ENCODE peak calls at places on chromosomes 4 and X, in ten cellular contexts. One of them, this sample, is unnamed.
A peak's percentile ranks its signal among the peaks of the same experiment; 100 is the strongest.

GRCh38 chr4:173169428-173170209 is 1.0 kb downstream of the GALNT7 start:
- DNase-seq in AG10803: peak; percentile 57
- DNase-seq in epithelial cell of proximal tubule: no peak
- DNase-seq in ovary: peak; percentile 81
- DNase-seq in choroid plexus epithelial cell: peak; percentile 67
- DNase-seq in fibroblast of pulmonary artery: peak; percentile 63
- DNase-seq in SK-N-SH: peak; percentile 91
- DNase-seq in heart right ventricle: peak; percentile 69
- DNase-seq in SJSA1: peak; percentile 65
- DNase-seq in A549: peak; percentile 34
- DNase-seq in this sample: no peak

GRCh38 chr4:153432971-153433752 is 33.0 kb upstream of the TMEM131L start:
- DNase-seq in SK-N-SH: no peak
- DNase-seq in fibroblast of pulmonary artery: peak; percentile 81
- DNase-seq in heart right ventricle: peak; percentile 18
- DNase-seq in epithelial cell of proximal tubule: peak; percentile 2
- DNase-seq in choroid plexus epithelial cell: peak; percentile 95
- DNase-seq in A549: peak; percentile 5
- DNase-seq in AG10803: peak; percentile 94
- DNase-seq in ovary: no peak
- DNase-seq in SJSA1: peak; percentile 50
- DNase-seq in this sample: peak; percentile 13

GRCh38 chr4:66681962-66682361 is 863.3 kb downstream of the CENPC start:
- DNase-seq in fibroblast of pulmonary artery: peak; percentile 80
- DNase-seq in SJSA1: no peak
- DNase-seq in epithelial cell of proximal tubule: no peak
- DNase-seq in choroid plexus epithelial cell: peak; percentile 49
- DNase-seq in ovary: no peak
- DNase-seq in AG10803: no peak
- DNase-seq in heart right ventricle: no peak
- DNase-seq in SK-N-SH: no peak
- DNase-seq in A549: no peak
- DNase-seq in this sample: no peak

GRCh38 chr4:65668201-65669007 is 1.9 kb downstream of the EPHA5 start:
- DNase-seq in fibroblast of pulmonary artery: peak; percentile 34
- DNase-seq in A549: no peak
- DNase-seq in choroid plexus epithelial cell: peak; percentile 41
- DNase-seq in AG10803: peak; percentile 10
- DNase-seq in heart right ventricle: no peak
- DNase-seq in SJSA1: no peak
- DNase-seq in ovary: peak; percentile 33
- DNase-seq in SK-N-SH: peak; percentile 8
- DNase-seq in epithelial cell of proximal tubule: no peak
- DNase-seq in this sample: no peak

GRCh38 chrX:150155396-150156048 is 207.6 kb upstream of the MAMLD1 start:
- DNase-seq in ovary: peak; percentile 60
- DNase-seq in heart right ventricle: peak; percentile 24
- DNase-seq in epithelial cell of proximal tubule: no peak
- DNase-seq in AG10803: peak; percentile 66
- DNase-seq in fibroblast of pulmonary artery: peak; percentile 63
- DNase-seq in SK-N-SH: peak; percentile 61
- DNase-seq in choroid plexus epithelial cell: peak; percentile 34
- DNase-seq in A549: peak; percentile 28
- DNase-seq in SJSA1: peak; percentile 65
- DNase-seq in this sample: no peak

GRCh38 chr4:1329408-1330371 is 17.3 kb upstream of the UVSSA start:
- DNase-seq in heart right ventricle: no peak
- DNase-seq in fibroblast of pulmonary artery: no peak
- DNase-seq in epithelial cell of proximal tubule: peak; percentile 85
- DNase-seq in SJSA1: no peak
- DNase-seq in SK-N-SH: no peak
- DNase-seq in A549: no peak
- DNase-seq in ovary: no peak
- DNase-seq in choroid plexus epithelial cell: peak; percentile 13
- DNase-seq in AG10803: no peak
- DNase-seq in this sample: no peak

GRCh38 chrX:12974217-12974796 is 603 bp upstream of the TMSB4X start:
- DNase-seq in SJSA1: no peak
- DNase-seq in heart right ventricle: peak; percentile 63
- DNase-seq in epithelial cell of proximal tubule: no peak
- DNase-seq in fibroblast of pulmonary artery: peak; percentile 67
- DNase-seq in ovary: peak; percentile 71
- DNase-seq in choroid plexus epithelial cell: peak; percentile 61
- DNase-seq in AG10803: peak; percentile 72
- DNase-seq in SK-N-SH: peak; percentile 46
- DNase-seq in A549: peak; percentile 60
- DNase-seq in this sample: no peak

GRCh38 chrX:53074987-53075386 is 7.2 kb upstream of the TSPYL2 start:
- DNase-seq in heart right ventricle: no peak
- DNase-seq in SK-N-SH: no peak
- DNase-seq in choroid plexus epithelial cell: no peak
- DNase-seq in fibroblast of pulmonary artery: no peak
- DNase-seq in AG10803: no peak
- DNase-seq in epithelial cell of proximal tubule: no peak
- DNase-seq in A549: no peak
- DNase-seq in SJSA1: no peak
- DNase-seq in ovary: no peak
- DNase-seq in this sample: no peak

DNA sequence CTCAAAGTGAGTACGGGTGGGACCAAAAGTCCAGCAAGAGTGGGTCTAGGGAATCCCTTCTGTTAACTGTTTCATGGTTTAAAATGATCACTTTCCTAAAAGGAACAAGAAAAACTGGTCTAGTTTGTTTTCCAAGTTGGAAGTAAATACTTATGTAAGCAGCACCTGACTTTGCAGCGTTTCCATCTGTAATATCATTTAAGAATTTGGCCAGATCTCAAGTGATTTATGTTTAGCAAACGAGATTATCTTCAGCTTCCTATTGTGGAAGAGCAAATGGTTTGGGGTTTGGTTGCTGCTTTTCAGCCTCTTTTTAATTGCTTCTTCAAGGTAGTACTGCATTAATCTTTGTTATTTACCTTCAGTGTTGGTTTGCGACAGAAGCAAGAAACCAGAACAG is 50.4 kb downstream of the FHIP1A start:
- DNase-seq in SK-N-SH: no peak
- DNase-seq in SJSA1: no peak
- DNase-seq in heart right ventricle: no peak
- DNase-seq in ovary: no peak
- DNase-seq in fibroblast of pulmonary artery: no peak
- DNase-seq in AG10803: no peak
- DNase-seq in A549: no peak
- DNase-seq in choroid plexus epithelial cell: no peak
- DNase-seq in epithelial cell of proximal tubule: no peak
- DNase-seq in this sample: no peak
- H3K4me3 ChIP-seq in SK-N-SH: no peak overlapping the region
- H3K4me3 ChIP-seq in SJSA1: no peak overlapping the region
- H3K4me3 ChIP-seq in heart right ventricle: no peak overlapping the region
- H3K4me3 ChIP-seq in ovary: no peak overlapping the region
- H3K4me3 ChIP-seq in fibroblast of pulmonary artery: no peak overlapping the region
- H3K4me3 ChIP-seq in AG10803: no peak overlapping the region
- H3K4me3 ChIP-seq in A549: no peak overlapping the region
- H3K4me3 ChIP-seq in choroid plexus epithelial cell: no peak overlapping the region
- H3K4me3 ChIP-seq in epithelial cell of proximal tubule: no peak overlapping the region
- H3K4me3 ChIP-seq in this sample: no peak overlapping the region

DNA sequence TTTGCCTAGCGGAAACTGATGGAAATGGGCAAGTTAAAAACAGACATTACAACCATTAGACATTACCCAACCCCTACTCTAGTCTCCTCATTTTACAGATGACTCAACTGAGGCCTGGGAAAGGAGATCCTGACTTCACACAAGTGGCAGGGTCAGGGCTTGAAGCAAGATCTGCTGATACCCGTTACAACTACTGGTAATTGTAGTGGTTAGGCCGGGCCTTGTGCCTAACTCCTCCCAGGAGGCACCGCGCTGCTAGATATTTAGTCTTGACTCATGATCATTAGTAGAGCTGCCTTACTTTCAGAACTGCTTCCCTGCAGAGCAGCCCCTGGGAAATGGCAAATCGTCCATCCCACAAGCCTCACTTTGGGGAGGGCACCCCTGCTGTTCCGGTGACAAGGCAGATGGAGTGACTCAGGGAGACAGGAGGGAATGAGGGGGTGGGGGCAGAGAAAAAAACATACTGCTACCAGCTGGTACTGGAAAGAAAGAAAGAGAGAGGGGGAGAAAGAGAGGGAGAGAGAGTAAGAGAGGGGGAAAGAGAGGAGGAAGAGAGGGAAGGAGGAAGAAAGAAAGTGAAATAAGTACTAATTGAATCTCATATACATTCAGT is 12.2 kb downstream of the ARHGEF6 start:
- DNase-seq in AG10803: peak; percentile 94
- DNase-seq in A549: no peak
- DNase-seq in ovary: peak; percentile 44
- DNase-seq in SJSA1: peak; percentile 65
- DNase-seq in choroid plexus epithelial cell: peak; percentile 90
- DNase-seq in heart right ventricle: peak; percentile 17
- DNase-seq in SK-N-SH: peak; percentile 20
- DNase-seq in fibroblast of pulmonary artery: peak; percentile 77
- DNase-seq in epithelial cell of proximal tubule: no peak
- DNase-seq in this sample: no peak
- H3K4me3 ChIP-seq in AG10803: no peak overlapping the region
- H3K4me3 ChIP-seq in A549: no peak overlapping the region
- H3K4me3 ChIP-seq in ovary: no peak overlapping the region
- H3K4me3 ChIP-seq in SJSA1: no peak overlapping the region
- H3K4me3 ChIP-seq in choroid plexus epithelial cell: no peak overlapping the region
- H3K4me3 ChIP-seq in heart right ventricle: no peak overlapping the region
- H3K4me3 ChIP-seq in SK-N-SH: no peak overlapping the region
- H3K4me3 ChIP-seq in fibroblast of pulmonary artery: no peak overlapping the region
- H3K4me3 ChIP-seq in epithelial cell of proximal tubule: no peak overlapping the region
- H3K4me3 ChIP-seq in this sample: no peak overlapping the region

GRCh38 chr4:109298279-109299010 is 4.0 kb downstream of the COL25A1 start:
- DNase-seq in choroid plexus epithelial cell: peak; percentile 52
- DNase-seq in AG10803: no peak
- DNase-seq in epithelial cell of proximal tubule: no peak
- DNase-seq in heart right ventricle: no peak
- DNase-seq in SJSA1: no peak
- DNase-seq in SK-N-SH: peak; percentile 27
- DNase-seq in ovary: no peak
- DNase-seq in fibroblast of pulmonary artery: peak; percentile 15
- DNase-seq in A549: no peak
- DNase-seq in this sample: no peak

GRCh38 chr4:109301691-109302365 is 630 bp downstream of the COL25A1 start:
- DNase-seq in fibroblast of pulmonary artery: no peak
- DNase-seq in ovary: peak; percentile 30
- DNase-seq in heart right ventricle: peak; percentile 9
- DNase-seq in SK-N-SH: peak; percentile 26
- DNase-seq in AG10803: no peak
- DNase-seq in epithelial cell of proximal tubule: no peak
- DNase-seq in A549: no peak
- DNase-seq in SJSA1: no peak
- DNase-seq in choroid plexus epithelial cell: peak; percentile 2
- DNase-seq in this sample: no peak

GRCh38 chr4:109303141-109303499 is 662 bp upstream of the COL25A1 start:
- DNase-seq in AG10803: no peak
- DNase-seq in ovary: peak; percentile 29
- DNase-seq in SK-N-SH: no peak
- DNase-seq in SJSA1: peak; percentile 11
- DNase-seq in epithelial cell of proximal tubule: no peak
- DNase-seq in heart right ventricle: no peak
- DNase-seq in fibroblast of pulmonary artery: peak; percentile 20
- DNase-seq in choroid plexus epithelial cell: peak; percentile 15
- DNase-seq in A549: no peak
- DNase-seq in this sample: no peak

GRCh38 chr4:109302366-109303140 is at the start of gene COL25A1:
- DNase-seq in fibroblast of pulmonary artery: peak; percentile 22
- DNase-seq in ovary: peak; percentile 68
- DNase-seq in SK-N-SH: peak; percentile 65
- DNase-seq in choroid plexus epithelial cell: peak; percentile 39
- DNase-seq in SJSA1: no peak
- DNase-seq in AG10803: peak; percentile 29
- DNase-seq in epithelial cell of proximal tubule: no peak
- DNase-seq in heart right ventricle: peak; percentile 49
- DNase-seq in A549: no peak
- DNase-seq in this sample: no peak
- H3K4me3 ChIP-seq in fibroblast of pulmonary artery: peak within 1 kb of the TSS; percentile 49
- H3K4me3 ChIP-seq in ovary: peak within 1 kb of the TSS; percentile 58
- H3K4me3 ChIP-seq in SK-N-SH: peak within 1 kb of the TSS; percentile 25
- H3K4me3 ChIP-seq in choroid plexus epithelial cell: peak within 1 kb of the TSS; percentile 56
- H3K4me3 ChIP-seq in SJSA1: peak within 1 kb of the TSS; percentile 26
- H3K4me3 ChIP-seq in AG10803: peak within 1 kb of the TSS; percentile 62
- H3K4me3 ChIP-seq in epithelial cell of proximal tubule: peak within 1 kb of the TSS; percentile 52
- H3K4me3 ChIP-seq in heart right ventricle: peak within 1 kb of the TSS; percentile 56
- H3K4me3 ChIP-seq in A549: peak within 1 kb of the TSS; percentile 44
- H3K4me3 ChIP-seq in this sample: peak within 1 kb of the TSS; percentile 44

GRCh38 chrX:48509245-48509590 is 426 bp downstream of the PORCN start:
- DNase-seq in heart right ventricle: no peak
- DNase-seq in A549: no peak
- DNase-seq in fibroblast of pulmonary artery: no peak
- DNase-seq in ovary: no peak
- DNase-seq in SK-N-SH: peak; percentile 48
- DNase-seq in AG10803: no peak
- DNase-seq in SJSA1: no peak
- DNase-seq in choroid plexus epithelial cell: no peak
- DNase-seq in epithelial cell of proximal tubule: no peak
- DNase-seq in this sample: no peak

GRCh38 chrX:48508400-48509244 is at the start of gene PORCN:
- DNase-seq in epithelial cell of proximal tubule: no peak
- DNase-seq in ovary: peak; percentile 88
- DNase-seq in fibroblast of pulmonary artery: peak; percentile 54
- DNase-seq in choroid plexus epithelial cell: peak; percentile 57
- DNase-seq in SK-N-SH: peak; percentile 92
- DNase-seq in SJSA1: no peak
- DNase-seq in A549: peak; percentile 80
- DNase-seq in heart right ventricle: peak; percentile 87
- DNase-seq in AG10803: peak; percentile 58
- DNase-seq in this sample: peak; percentile 29

GRCh38 chrX:48511561-48511960 is 2.8 kb downstream of the PORCN start:
- DNase-seq in ovary: no peak
- DNase-seq in SJSA1: no peak
- DNase-seq in A549: peak; percentile 40
- DNase-seq in AG10803: no peak
- DNase-seq in SK-N-SH: peak; percentile 45
- DNase-seq in heart right ventricle: no peak
- DNase-seq in epithelial cell of proximal tubule: no peak
- DNase-seq in choroid plexus epithelial cell: no peak
- DNase-seq in fibroblast of pulmonary artery: peak; percentile 26
- DNase-seq in this sample: no peak

GRCh38 chrX:48507246-48507645 is 1.5 kb upstream of the PORCN start:
- DNase-seq in epithelial cell of proximal tubule: no peak
- DNase-seq in heart right ventricle: no peak
- DNase-seq in SJSA1: no peak
- DNase-seq in SK-N-SH: no peak
- DNase-seq in choroid plexus epithelial cell: no peak
- DNase-seq in AG10803: no peak
- DNase-seq in ovary: no peak
- DNase-seq in A549: no peak
- DNase-seq in fibroblast of pulmonary artery: no peak
- DNase-seq in this sample: no peak

DNA sequence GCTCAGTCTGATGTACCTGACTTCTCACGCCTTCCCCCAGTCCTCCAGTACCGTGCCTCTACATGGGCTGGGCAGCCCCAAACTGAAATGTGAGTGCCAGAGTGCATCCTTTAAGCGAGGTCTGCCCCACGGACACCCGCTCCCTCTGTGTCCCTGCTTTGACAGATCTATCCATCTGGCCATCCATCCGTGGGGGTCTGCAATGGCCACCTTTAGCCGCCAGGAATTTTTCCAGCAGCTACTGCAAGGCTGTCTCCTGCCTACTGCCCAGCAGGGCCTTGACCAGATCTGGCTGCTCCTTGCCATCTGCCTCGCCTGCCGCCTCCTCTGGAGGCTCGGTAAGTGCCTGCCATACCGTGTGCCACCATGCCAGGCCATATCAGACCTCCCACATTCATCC is 827 bp downstream of the PORCN start:
- DNase-seq in heart right ventricle: no peak
- DNase-seq in AG10803: no peak
- DNase-seq in SJSA1: no peak
- DNase-seq in A549: no peak
- DNase-seq in fibroblast of pulmonary artery: no peak
- DNase-seq in epithelial cell of proximal tubule: no peak
- DNase-seq in ovary: no peak
- DNase-seq in SK-N-SH: peak; percentile 26
- DNase-seq in choroid plexus epithelial cell: no peak
- DNase-seq in this sample: no peak
- H3K4me3 ChIP-seq in heart right ventricle: peak overlapping the region; percentile 71
- H3K4me3 ChIP-seq in AG10803: peak overlapping the region; percentile 77
- H3K4me3 ChIP-seq in SJSA1: peak overlapping the region; percentile 65
- H3K4me3 ChIP-seq in A549: peak overlapping the region; percentile 81
- H3K4me3 ChIP-seq in fibroblast of pulmonary artery: peak overlapping the region; percentile 73
- H3K4me3 ChIP-seq in epithelial cell of proximal tubule: peak overlapping the region; percentile 71
- H3K4me3 ChIP-seq in ovary: peak overlapping the region; percentile 75
- H3K4me3 ChIP-seq in SK-N-SH: peak overlapping the region; percentile 68
- H3K4me3 ChIP-seq in choroid plexus epithelial cell: peak overlapping the region; percentile 77
- H3K4me3 ChIP-seq in this sample: peak overlapping the region; percentile 82